ENCODE peak calls at places on chromosomes 2 and 18, in four cellular contexts. One of them, this sample, is unnamed.

GRCh38 chr2:112644933-112645395 is 775 bp upstream of the SLC20A1 start:
- DNase-seq in stimulated activated CD8-positive, alpha-beta memory T cell treated with anti-CD3 and anti-CD28 coated beads, Interleukin-2, amount 100 ng/mL, for 48 hours: no peak
- DNase-seq in psoas muscle: no peak
- DNase-seq in aorta: no peak
- DNase-seq in this sample: no peak

GRCh38 chr2:217820904-217821303 is 181.9 kb downstream of the TNS1 start:
- DNase-seq in stimulated activated CD8-positive, alpha-beta memory T cell treated with anti-CD3 and anti-CD28 coated beads, Interleukin-2, amount 100 ng/mL, for 48 hours: no peak
- DNase-seq in psoas muscle: peak
- DNase-seq in aorta: no peak
- DNase-seq in this sample: no peak

GRCh38 chr2:175766880-175767279 is 235.2 kb downstream of the LNPK start:
- DNase-seq in stimulated activated CD8-positive, alpha-beta memory T cell treated with anti-CD3 and anti-CD28 coated beads, Interleukin-2, amount 100 ng/mL, for 48 hours: no peak
- DNase-seq in psoas muscle: no peak
- DNase-seq in aorta: no peak
- DNase-seq in this sample: no peak

GRCh38 chr2:182642328-182642727 is 73.7 kb upstream of the DNAJC10 start:
- DNase-seq in stimulated activated CD8-positive, alpha-beta memory T cell treated with anti-CD3 and anti-CD28 coated beads, Interleukin-2, amount 100 ng/mL, for 48 hours: no peak
- DNase-seq in psoas muscle: peak
- DNase-seq in aorta: peak
- DNase-seq in this sample: peak

GRCh38 chr18:55382277-55382805 is 205.7 kb downstream of the TCF4 start:
- DNase-seq in stimulated activated CD8-positive, alpha-beta memory T cell treated with anti-CD3 and anti-CD28 coated beads, Interleukin-2, amount 100 ng/mL, for 48 hours: no peak
- DNase-seq in psoas muscle: no peak
- DNase-seq in aorta: no peak
- DNase-seq in this sample: no peak

GRCh38 chr2:226423498-226423960 is 376.1 kb downstream of the IRS1 start:
- DNase-seq in stimulated activated CD8-positive, alpha-beta memory T cell treated with anti-CD3 and anti-CD28 coated beads, Interleukin-2, amount 100 ng/mL, for 48 hours: peak
- DNase-seq in psoas muscle: no peak
- DNase-seq in aorta: peak
- DNase-seq in this sample: peak

GRCh38 chr2:200274116-200275075 is 32.1 kb upstream of the SPATS2L start:
- DNase-seq in stimulated activated CD8-positive, alpha-beta memory T cell treated with anti-CD3 and anti-CD28 coated beads, Interleukin-2, amount 100 ng/mL, for 48 hours: no peak
- DNase-seq in psoas muscle: no peak
- DNase-seq in aorta: no peak
- DNase-seq in this sample: no peak

GRCh38 chr2:228268756-228269155 is 87.3 kb upstream of the SPHKAP start:
- DNase-seq in stimulated activated CD8-positive, alpha-beta memory T cell treated with anti-CD3 and anti-CD28 coated beads, Interleukin-2, amount 100 ng/mL, for 48 hours: no peak
- DNase-seq in psoas muscle: no peak
- DNase-seq in aorta: no peak
- DNase-seq in this sample: no peak

GRCh38 chr2:212539145-212539880 is 711 bp upstream of the ERBB4 start:
- DNase-seq in stimulated activated CD8-positive, alpha-beta memory T cell treated with anti-CD3 and anti-CD28 coated beads, Interleukin-2, amount 100 ng/mL, for 48 hours: no peak
- DNase-seq in psoas muscle: peak
- DNase-seq in aorta: peak
- DNase-seq in this sample: peak

GRCh38 chr2:18795881-18796280 is 206.5 kb upstream of the NT5C1B start:
- DNase-seq in stimulated activated CD8-positive, alpha-beta memory T cell treated with anti-CD3 and anti-CD28 coated beads, Interleukin-2, amount 100 ng/mL, for 48 hours: no peak
- DNase-seq in psoas muscle: no peak
- DNase-seq in aorta: no peak
- DNase-seq in this sample: no peak

GRCh38 chr2:25305197-25305596 is 36.5 kb downstream of the DNMT3A start:
- DNase-seq in stimulated activated CD8-positive, alpha-beta memory T cell treated with anti-CD3 and anti-CD28 coated beads, Interleukin-2, amount 100 ng/mL, for 48 hours: no peak
- DNase-seq in psoas muscle: no peak
- DNase-seq in aorta: no peak
- DNase-seq in this sample: no peak